ENCODE peak calls at places on chromosomes 3 and 15, in nine cellular contexts. E, H, O, N, U, M, P, C and K are unnamed samples.

GRCh38 chr15:67010898-67011619 is 54.3 kb upstream of the SMAD3 start:
- DNase-seq in E (no peak), H (no peak), O (no peak), N (no peak), U (no peak), M (no peak), P (no peak), C (peak; percentile 66), K (no peak)

GRCh38 chr3:49841126-49841525 is 15.2 kb downstream of the TRAIP start:
- DNase-seq in E (no peak), H (no peak), O (no peak), N (peak; percentile 15), U (no peak), M (no peak), P (no peak), C (peak; percentile 69), K (no peak)

GRCh38 chr3:148970311-148970710 is 21.0 kb upstream of the GYG1 start:
- DNase-seq in E (no peak), H (no peak), O (no peak), N (no peak), U (no peak), M (no peak), P (no peak), C (no peak), K (no peak)

GRCh38 chr3:86969500-86970189 is 21.3 kb downstream of the VGLL3 start:
- DNase-seq in E (no peak), H (no peak), O (no peak), N (peak; percentile 23), U (no peak), M (no peak), P (no peak), C (peak; percentile 23), K (peak; percentile 24)

GRCh38 chr3:184559336-184559735 is 2.2 kb upstream of the EPHB3 start:
- DNase-seq in E (no peak), H (no peak), O (peak; percentile 9), N (no peak), U (peak; percentile 23), M (no peak), P (no peak), C (no peak), K (peak; percentile 47)

GRCh38 chr3:18424862-18425640 is at the start of gene SATB1:
- DNase-seq in E (peak; percentile 63), H (no peak), O (peak; percentile 83), N (peak; percentile 74), U (peak; percentile 47), M (peak; percentile 55), P (peak; percentile 75), C (peak; percentile 86), K (peak; percentile 82)

GRCh38 chr15:22895465-22896190 is 57.2 kb downstream of the NIPA2 start:
- DNase-seq in E (no peak), H (no peak), O (no peak), N (peak; percentile 11), U (no peak), M (no peak), P (no peak), C (no peak), K (no peak)

GRCh38 chr3:59482001-59482400 is 432.2 kb upstream of the CFAP20DC start:
- DNase-seq in E (no peak), H (no peak), O (no peak), N (no peak), U (no peak), M (no peak), P (no peak), C (no peak), K (no peak)

GRCh38 chr3:186930143-186930638 is at the start of gene ST6GAL1:
- DNase-seq in E (peak; percentile 70), H (no peak), O (peak; percentile 58), N (peak; percentile 78), U (peak; percentile 31), M (peak; percentile 32), P (peak; percentile 58), C (peak; percentile 91), K (peak; percentile 93)

GRCh38 chr15:35271371-35272043 is 186.4 kb upstream of the NANOGP8 start:
- DNase-seq in E (no peak), H (no peak), O (no peak), N (no peak), U (no peak), M (no peak), P (no peak), C (no peak), K (no peak)

GRCh38 chr15:71753346-71753745 is 57.0 kb upstream of the NR2E3 start:
- DNase-seq in E (no peak), H (no peak), O (no peak), N (no peak), U (no peak), M (no peak), P (no peak), C (no peak), K (no peak)

GRCh38 chr15:77440378-77440999 is 19.8 kb downstream of the HMG20A start:
- DNase-seq in E (no peak), H (no peak), O (no peak), N (no peak), U (no peak), M (no peak), P (no peak), C (no peak), K (no peak)

GRCh38 chr3:156432563-156432962 is 122.4 kb downstream of the SSR3 start:
- DNase-seq in E (no peak), H (no peak), O (no peak), N (no peak), U (no peak), M (no peak), P (no peak), C (no peak), K (no peak)

GRCh38 chr3:149547413-149547812 is 72.9 kb downstream of the TM4SF4 start:
- DNase-seq in E (no peak), H (no peak), O (peak; percentile 92), N (no peak), U (peak; percentile 61), M (no peak), P (no peak), C (no peak), K (peak; percentile 92)

GRCh38 chr3:160343132-160343531 is 55.9 kb downstream of the IFT80 start:
- DNase-seq in E (no peak), H (no peak), O (no peak), N (no peak), U (no peak), M (no peak), P (no peak), C (no peak), K (no peak)

GRCh38 chr3:45704544-45704943 is 15.3 kb downstream of the SACM1L start:
- DNase-seq in E (no peak), H (no peak), O (no peak), N (no peak), U (no peak), M (no peak), P (no peak), C (no peak), K (no peak)

GRCh38 chr15:78041946-78042345 is 35.6 kb downstream of the TBC1D2B start:
- DNase-seq in E (no peak), H (no peak), O (no peak), N (no peak), U (no peak), M (no peak), P (no peak), C (no peak), K (no peak)

GRCh38 chr15:63942486-63943365 is 103.6 kb downstream of the DAPK2 start:
- DNase-seq in E (no peak), H (no peak), O (no peak), N (no peak), U (no peak), M (no peak), P (no peak), C (no peak), K (no peak)

GRCh38 chr3:354433-354832 is 157.9 kb downstream of the CHL1 start:
- DNase-seq in E (peak; percentile 20), H (peak; percentile 4), O (peak; percentile 16), N (peak; percentile 18), U (no peak), M (no peak), P (peak; percentile 27), C (peak; percentile 14), K (no peak)

GRCh38 chr3:111246967-111247760 is 175.5 kb downstream of the NECTIN3 start:
- DNase-seq in E (no peak), H (peak; percentile 61), O (no peak), N (no peak), U (no peak), M (no peak), P (no peak), C (no peak), K (no peak)

GRCh38 chr3:58434990-58435389 is 1.4 kb upstream of the PDHB start:
- DNase-seq in E (no peak), H (peak; percentile 57), O (no peak), N (no peak), U (no peak), M (no peak), P (no peak), C (peak; percentile 73), K (no peak)

GRCh38 chr15:60223161-60223560 is 174.6 kb downstream of the ANXA2 start:
- DNase-seq in E (no peak), H (no peak), O (no peak), N (no peak), U (peak; percentile 29), M (no peak), P (no peak), C (no peak), K (no peak)

GRCh38 chr3:144031938-144032337 is 60.3 kb downstream of the DIPK2A start:
- DNase-seq in E (no peak), H (no peak), O (peak; percentile 12), N (no peak), U (peak; percentile 81), M (no peak), P (no peak), C (no peak), K (peak; percentile 82)

GRCh38 chr3:143348486-143349327 is 229.1 kb downstream of the CHST2 start:
- DNase-seq in E (no peak), H (no peak), O (no peak), N (no peak), U (no peak), M (no peak), P (no peak), C (no peak), K (no peak)

GRCh38 chr3:73037369-73037699 is 24.1 kb upstream of the EBLN2 start:
- DNase-seq in E (no peak), H (no peak), O (no peak), N (no peak), U (no peak), M (no peak), P (no peak), C (peak; percentile 8), K (no peak)

GRCh38 chr3:195080571-195081141 is 190.3 kb downstream of the XXYLT1 start:
- DNase-seq in E (no peak), H (no peak), O (no peak), N (no peak), U (peak; percentile 33), M (no peak), P (no peak), C (no peak), K (peak; percentile 74)

GRCh38 chr3:39350714-39351113 is 21.2 kb downstream of the CCR8 start:
- DNase-seq in E (no peak), H (no peak), O (no peak), N (no peak), U (no peak), M (no peak), P (no peak), C (no peak), K (no peak)